ENCODE peak calls at places on chromosomes 3 and 15, in nine cellular contexts. V is stimulated activated CD8-positive, alpha-beta memory T cell treated with anti-CD3 and anti-CD28 coated beads, Interleukin-7, amount 100 ng/mL, for 1 hour; T is substantia nigra; R is COR-L47; H is PC-3; I is choroid plexus epithelial cell; N is T-helper 1 cell; Z is fibroblast of pulmonary artery; P is colonic mucosa. X is an unnamed sample.
A peak's percentile ranks its signal among the peaks of the same experiment; 100 is the strongest.

GRCh38 chr3:45507820-45508317 is 86.7 kb upstream of the LIMD1 start:
- DNase-seq in H (no peak), I (peak; percentile 94), V (no peak), Z (peak; percentile 67), R (no peak), N (no peak), P (no peak), T (peak; percentile 2), X (no peak)

GRCh38 chr3:10192953-10193691 is 28.4 kb downstream of the IRAK2 start:
- DNase-seq in I (peak; percentile 92), T (peak; percentile 20), V (no peak), P (peak; percentile 46), Z (peak; percentile 89), R (no peak), N (no peak), H (peak; percentile 96), X (no peak)

GRCh38 chr3:189108735-189109134 is 63.0 kb upstream of the TPRG1 start:
- DNase-seq in V (no peak), Z (no peak), N (no peak), T (no peak), R (no peak), P (no peak), H (no peak), I (no peak), X (no peak)

GRCh38 chr15:42384597-42384996 is 25.3 kb downstream of the CAPN3 start:
- DNase-seq in V (no peak), N (no peak), I (no peak), H (no peak), R (no peak), T (no peak), Z (no peak), P (no peak), X (no peak)

GRCh38 chr3:170751083-170751893 is 118.7 kb downstream of the RPL22L1 start:
- DNase-seq in T (no peak), H (peak; percentile 97), R (no peak), P (peak; percentile 40), V (no peak), N (no peak), Z (peak; percentile 95), I (peak; percentile 84), X (no peak)

GRCh38 chr3:113231827-113232253 is 20.5 kb downstream of the BOC start:
- DNase-seq in P (no peak), R (peak; percentile 95), Z (peak; percentile 65), V (no peak), I (peak; percentile 87), T (no peak), N (no peak), H (peak; percentile 95), X (no peak)

GRCh38 chr3:127585163-127585812 is 5.2 kb downstream of the TPRA1 start:
- DNase-seq in Z (peak; percentile 17), P (no peak), H (no peak), N (no peak), V (no peak), I (peak; percentile 43), T (no peak), R (no peak), X (no peak)

GRCh38 chr3:65039754-65040210 is 352.0 kb upstream of the ADAMTS9 start:
- DNase-seq in N (no peak), Z (peak; percentile 31), P (no peak), I (peak; percentile 55), H (no peak), R (no peak), V (no peak), T (no peak), X (no peak)

GRCh38 chr15:31308185-31308639 is 18.4 kb upstream of the KLF13 start:
- DNase-seq in V (no peak), Z (no peak), T (no peak), H (no peak), R (peak; percentile 65), N (no peak), P (no peak), I (no peak), X (peak; percentile 80)

GRCh38 chr15:94397377-94397776 is 166.0 kb downstream of the MCTP2 start:
- DNase-seq in H (no peak), P (no peak), I (no peak), R (no peak), T (no peak), N (no peak), V (no peak), Z (peak; percentile 6), X (no peak)

GRCh38 chr3:182370949-182371348 is 422.4 kb upstream of the ATP11B start:
- DNase-seq in N (no peak), P (no peak), T (no peak), V (no peak), R (no peak), H (peak; percentile 81), I (no peak), Z (no peak), X (no peak)

GRCh38 chr3:170128977-170129431 is 52.5 kb downstream of the PHC3 start:
- DNase-seq in I (no peak), H (peak; percentile 21), Z (peak; percentile 22), V (no peak), R (peak; percentile 4), N (no peak), T (no peak), P (no peak), X (peak; percentile 32)

GRCh38 chr15:49265911-49266310 is 95.9 kb downstream of the GALK2 start:
- DNase-seq in N (no peak), V (no peak), T (no peak), R (no peak), Z (no peak), H (no peak), I (no peak), P (no peak), X (no peak)

GRCh38 chr15:92879949-92880725 is 20.0 kb upstream of the CHD2 start:
- DNase-seq in V (no peak), R (no peak), T (no peak), P (no peak), H (no peak), N (no peak), I (no peak), Z (no peak), X (no peak)

GRCh38 chr3:161317077-161317476 is 54.2 kb downstream of the SPTSSB start:
- DNase-seq in T (no peak), P (no peak), H (no peak), V (no peak), N (no peak), Z (no peak), I (no peak), R (no peak), X (no peak)

GRCh38 chr15:24954783-24955548 is at the start of the genes SNRPN and SNURF:
- DNase-seq in V (peak; percentile 31), P (peak; percentile 71), N (peak; percentile 46), R (peak; percentile 19), H (peak; percentile 57), I (peak; percentile 80), Z (peak; percentile 77), T (peak; percentile 58), X (peak; percentile 59)

GRCh38 chr3:52714335-52715302 is 8.7 kb downstream of the SPCS1 start:
- DNase-seq in T (no peak), P (peak; percentile 74), Z (no peak), I (no peak), R (no peak), H (no peak), N (no peak), V (no peak), X (no peak)

GRCh38 chr3:33131328-33132018 is 17.7 kb downstream of the CRTAP start:
- DNase-seq in Z (peak; percentile 84), N (no peak), T (peak; percentile 18), P (peak; percentile 42), I (peak; percentile 89), R (peak; percentile 28), V (no peak), H (peak; percentile 85), X (peak; percentile 69)

GRCh38 chr3:127339016-127339415 is 51.2 kb upstream of the PRR20G start:
- DNase-seq in I (no peak), R (no peak), P (no peak), H (no peak), T (no peak), N (no peak), V (no peak), Z (no peak), X (no peak)

GRCh38 chr3:42961633-42962032 is 17.5 kb upstream of the GASK1A start:
- DNase-seq in H (peak; percentile 80), R (no peak), Z (peak; percentile 77), V (no peak), N (peak; percentile 17), P (peak; percentile 26), T (peak; percentile 19), I (peak; percentile 80), X (no peak)

GRCh38 chr3:72123908-72124441 is 339.0 kb upstream of the PROK2 start:
- DNase-seq in Z (peak; percentile 96), V (no peak), I (peak; percentile 93), N (no peak), P (no peak), H (peak; percentile 88), R (no peak), T (no peak), X (peak; percentile 32)

GRCh38 chr3:183044547-183045229 is 54.6 kb downstream of the MCCC1 start:
- DNase-seq in P (no peak), N (no peak), T (no peak), Z (no peak), R (no peak), H (no peak), I (no peak), V (no peak), X (peak; percentile 64)

GRCh38 chr15:45249125-45249780 is 2.8 kb upstream of the SLC28A2 start:
- DNase-seq in R (no peak), V (no peak), H (peak; percentile 18), I (no peak), T (no peak), P (peak; percentile 83), N (no peak), Z (no peak), X (no peak)

GRCh38 chr3:119302697-119303630 is 8.8 kb downstream of the ARHGAP31 start:
- DNase-seq in I (peak; percentile 58), R (no peak), T (no peak), Z (no peak), P (no peak), H (peak; percentile 19), V (no peak), N (no peak), X (no peak)

GRCh38 chr15:60006808-60007346 is 2.8 kb downstream of the FOXB1 start:
- DNase-seq in I (no peak), Z (no peak), R (no peak), N (no peak), T (no peak), V (no peak), P (no peak), H (no peak), X (no peak)

GRCh38 chr15:78716651-78717050 is 75.6 kb upstream of the CHRNB4 start:
- DNase-seq in P (no peak), Z (no peak), V (no peak), H (no peak), N (no peak), I (no peak), T (no peak), R (no peak), X (no peak)

GRCh38 chr3:122705379-122705778 is 24.7 kb downstream of the PARP14 start:
- DNase-seq in N (no peak), Z (no peak), P (no peak), H (no peak), V (no peak), T (no peak), I (no peak), R (no peak), X (no peak)